ENCODE peak calls at places on chromosomes 12 and 14, in ten cellular contexts. G is HCT116, Q is adrenal gland, E is HepG2, N is IMR-90, M is Panc1, H is left ventricle myocardium inferior, Z is thyroid gland, T is K562, P is endodermal cell. Y is an unnamed sample.

GRCh38 chr14:21985081-21985480 is 311.5 kb upstream of the OR4E1 start:
- DNase-seq in G (peak; percentile 7), Q (no peak), E (no peak), N (no peak), M (no peak), H (no peak), Z (no peak), T (no peak), P (no peak), Y (no peak)

GRCh38 chr14:29444805-29445204 is 482.8 kb downstream of the PRKD1 start:
- DNase-seq in G (no peak), Q (no peak), E (no peak), N (peak; percentile 3), M (no peak), H (no peak), Z (no peak), T (no peak), P (no peak), Y (no peak)

GRCh38 chr14:73344304-73344703 is 107.0 kb downstream of the PAPLN start:
- DNase-seq in G (no peak), Q (no peak), E (no peak), N (peak; percentile 26), M (no peak), H (no peak), Z (no peak), T (no peak), P (no peak), Y (no peak)

GRCh38 chr12:132572801-132573760 is 37.3 kb downstream of the LRCOL1 start:
- DNase-seq in G (no peak), Q (no peak), E (no peak), N (no peak), M (no peak), H (no peak), Z (no peak), T (no peak), P (no peak), Y (no peak)

GRCh38 chr12:98053202-98053601 is 462.2 kb upstream of the TMPO start:
- DNase-seq in G (no peak), Q (no peak), E (no peak), N (no peak), M (no peak), H (no peak), Z (no peak), T (no peak), P (no peak), Y (no peak)

GRCh38 chr12:120971299-120972180 is 6.8 kb upstream of the HNF1A start:
- DNase-seq in G (peak; percentile 58), Q (peak; percentile 54), E (peak; percentile 45), N (peak; percentile 63), M (peak; percentile 52), H (no peak), Z (peak; percentile 19), T (peak; percentile 69), P (peak; percentile 76), Y (peak; percentile 43)

GRCh38 chr12:12685305-12685704 is 10.7 kb downstream of the GPR19 start:
- DNase-seq in G (no peak), Q (no peak), E (no peak), N (no peak), M (no peak), H (no peak), Z (no peak), T (no peak), P (peak; percentile 61), Y (no peak)

GRCh38 chr12:12909228-12909994 is 18.0 kb downstream of the GPRC5A start:
- DNase-seq in G (no peak), Q (no peak), E (no peak), N (no peak), M (no peak), H (no peak), Z (no peak), T (no peak), P (no peak), Y (no peak)

GRCh38 chr12:67367843-67368242 is 98.7 kb downstream of the CAND1 start:
- DNase-seq in G (no peak), Q (no peak), E (no peak), N (peak; percentile 34), M (no peak), H (no peak), Z (no peak), T (no peak), P (no peak), Y (no peak)

GRCh38 chr12:80763874-80764273 is 47.2 kb downstream of the MYF5 start:
- DNase-seq in G (peak; percentile 39), Q (peak; percentile 33), E (peak; percentile 52), N (peak; percentile 66), M (peak; percentile 5), H (no peak), Z (peak; percentile 18), T (peak; percentile 8), P (peak; percentile 68), Y (peak; percentile 37)

GRCh38 chr12:89250648-89251047 is 101.7 kb downstream of the DUSP6 start:
- DNase-seq in G (no peak), Q (no peak), E (no peak), N (peak; percentile 25), M (no peak), H (no peak), Z (no peak), T (no peak), P (no peak), Y (no peak)

GRCh38 chr12:89251326-89252237 is 100.7 kb downstream of the DUSP6 start:
- DNase-seq in G (no peak), Q (no peak), E (no peak), N (no peak), M (no peak), H (no peak), Z (no peak), T (peak; percentile 30), P (no peak), Y (no peak)

GRCh38 chr12:89247962-89248361 is 104.3 kb downstream of the DUSP6 start:
- DNase-seq in G (no peak), Q (no peak), E (no peak), N (peak; percentile 33), M (no peak), H (no peak), Z (no peak), T (no peak), P (no peak), Y (no peak)

GRCh38 chr12:89252284-89252683 is 100.0 kb downstream of the DUSP6 start:
- DNase-seq in G (no peak), Q (no peak), E (no peak), N (peak; percentile 76), M (no peak), H (no peak), Z (no peak), T (no peak), P (no peak), Y (no peak)

DNA sequence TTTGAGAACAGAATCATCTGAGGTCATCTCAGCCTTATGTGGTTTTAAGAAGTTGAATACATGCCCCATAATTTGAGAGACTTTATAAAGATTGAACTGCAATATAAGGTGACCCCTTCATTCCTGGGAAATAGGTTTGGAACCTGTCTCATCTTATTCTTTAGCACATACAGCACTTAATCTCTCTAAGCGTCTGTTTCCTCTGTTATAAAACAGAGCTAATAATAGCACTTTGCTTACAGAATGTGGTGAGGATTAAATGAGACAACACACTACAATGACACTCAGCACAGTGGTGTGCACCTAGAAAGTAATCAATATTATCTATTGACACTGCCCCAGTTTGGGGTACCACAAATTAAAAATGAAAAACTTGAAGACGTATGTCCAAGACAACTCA is 102.1 kb downstream of the DUSP6 start:
- DNase-seq in G (no peak), Q (no peak), E (no peak), N (no peak), M (no peak), H (no peak), Z (no peak), T (no peak), P (no peak), Y (no peak)
- TF ChIP-seq CTCF in G (no peak), Q (no peak), E (no peak), N (no peak), M (no peak), H (no peak), Z (no peak), T (no peak), P (no peak), Y (no peak)

GRCh38 chr14:103091883-103092222 is 2.7 kb upstream of the EXOC3L4 start:
- DNase-seq in G (no peak), Q (no peak), E (no peak), N (no peak), M (no peak), H (no peak), Z (no peak), T (no peak), P (no peak), Y (no peak)

GRCh38 chr14:103088921-103089320 is 4.9 kb downstream of the LBHD2 start:
- DNase-seq in G (no peak), Q (no peak), E (no peak), N (no peak), M (no peak), H (no peak), Z (no peak), T (no peak), P (no peak), Y (no peak)

GRCh38 chr14:103091041-103091882 is 3.3 kb upstream of the EXOC3L4 start:
- DNase-seq in G (no peak), Q (peak; percentile 61), E (no peak), N (peak; percentile 47), M (no peak), H (peak; percentile 64), Z (peak; percentile 72), T (peak; percentile 81), P (peak; percentile 89), Y (peak; percentile 66)

GRCh38 chr14:103089386-103090335 is 4.9 kb upstream of the EXOC3L4 start:
- DNase-seq in G (no peak), Q (no peak), E (no peak), N (no peak), M (no peak), H (no peak), Z (no peak), T (no peak), P (no peak), Y (no peak)

GRCh38 chr14:103090481-103091020 is 4.0 kb upstream of the EXOC3L4 start:
- DNase-seq in G (no peak), Q (no peak), E (no peak), N (no peak), M (no peak), H (no peak), Z (no peak), T (no peak), P (no peak), Y (no peak)
- H3K27me3 ChIP-seq in G (no peaks in the 10 kb centered on the region), Q (peaks cover 5% of the 10 kb centered on the region), E (no peaks in the 10 kb centered on the region), N (peaks cover 43% of the 10 kb centered on the region), M (no peaks in the 10 kb centered on the region), H (peaks cover 43% of the 10 kb centered on the region), Z (no peaks in the 10 kb centered on the region), T (no peaks in the 10 kb centered on the region), P (peaks cover 10% of the 10 kb centered on the region), Y (no peaks in the 10 kb centered on the region)

GRCh38 chr12:19681007-19681406 is 241.7 kb downstream of the AEBP2 start:
- DNase-seq in G (no peak), Q (no peak), E (no peak), N (no peak), M (no peak), H (no peak), Z (no peak), T (no peak), P (peak; percentile 82), Y (no peak)
- TF ChIP-seq CTCF in G (no peak), Q (no peak), E (no peak), N (no peak), M (no peak), H (no peak), Z (no peak), T (no peak), P (peak; percentile 60), Y (no peak)

DNA sequence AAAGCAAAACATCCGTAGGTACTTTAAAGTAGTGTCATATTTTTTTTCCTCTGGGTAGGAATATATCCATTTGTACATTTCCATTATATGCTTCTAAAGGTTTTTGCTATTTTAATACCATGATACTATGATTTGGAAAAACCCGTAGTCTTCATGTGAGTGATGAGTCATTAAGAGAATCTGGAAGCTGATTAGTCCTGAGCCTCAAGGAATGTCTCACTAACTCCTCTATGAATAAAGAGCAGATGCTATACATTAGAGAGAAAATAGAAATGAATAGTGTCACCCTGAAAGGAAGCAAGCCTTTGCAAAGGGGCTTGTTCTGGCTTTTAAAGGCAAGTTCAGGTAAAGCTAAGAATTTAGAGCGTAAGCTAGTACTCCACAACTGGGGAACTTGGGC is 432.2 kb downstream of the CCDC91 start:
- DNase-seq in G (no peak), Q (no peak), E (no peak), N (peak; percentile 80), M (no peak), H (no peak), Z (no peak), T (no peak), P (no peak), Y (no peak)
- H3K27me3 ChIP-seq in G (no peaks in the 10 kb centered on the region), Q (no peaks in the 10 kb centered on the region), E (no peaks in the 10 kb centered on the region), N (peaks cover 2% of the 10 kb centered on the region), M (no peaks in the 10 kb centered on the region), H (no peaks in the 10 kb centered on the region), Z (no peaks in the 10 kb centered on the region), T (no peaks in the 10 kb centered on the region), P (no peaks in the 10 kb centered on the region), Y (no peaks in the 10 kb centered on the region)

Y was measured in Caco-2.